ENCODE peak calls at places on chromosomes 16 and 17, in nine cellular contexts. M is skeletal muscle cell; D is BJ; L is psoas muscle; P is Karpas-422; U is activated CD4-positive, alpha-beta T cell treated with anti-CD3 and anti-CD28 coated beads, Interleukin-2, amount 50 U/mL, for 1 hour; C is AG08395; T is CD8-positive, alpha-beta T cell; A is amniotic epithelial cell. Z is an unnamed sample.

GRCh38 chr17:348692-349425 is 3.7 kb downstream of the RPH3AL start:
- DNase-seq in M (no peak), D (no peak), L (peak; percentile 82), P (no peak), U (no peak), C (no peak), T (no peak), A (peak; percentile 55), Z (no peak)

GRCh38 chr17:74186498-74186897 is 17.0 kb upstream of the RPL38 start:
- DNase-seq in M (no peak), D (no peak), L (no peak), P (no peak), U (no peak), C (no peak), T (no peak), A (no peak), Z (no peak)

GRCh38 chr17:41530062-41531048 is 2.2 kb upstream of the KRT19 start:
- DNase-seq in M (peak; percentile 31), D (peak; percentile 75), L (no peak), P (no peak), U (no peak), C (peak; percentile 78), T (no peak), A (peak; percentile 99), Z (peak; percentile 77)

GRCh38 chr17:44767493-44767892 is 8.7 kb downstream of the ADAM11 start:
- DNase-seq in M (no peak), D (no peak), L (no peak), P (no peak), U (no peak), C (no peak), T (no peak), A (no peak), Z (no peak)

GRCh38 chr16:81493755-81494433 is 49.3 kb downstream of the CMIP start:
- DNase-seq in M (peak; percentile 55), D (peak; percentile 69), L (peak; percentile 59), P (no peak), U (peak; percentile 18), C (peak; percentile 83), T (no peak), A (peak; percentile 58), Z (no peak)

GRCh38 chr16:84239910-84240309 is at the start of gene KCNG4:
- DNase-seq in M (no peak), D (no peak), L (no peak), P (no peak), U (no peak), C (no peak), T (no peak), A (no peak), Z (no peak)

GRCh38 chr16:17448640-17449638 is 21.8 kb downstream of the XYLT1 start:
- DNase-seq in M (no peak), D (no peak), L (peak; percentile 76), P (peak; percentile 73), U (peak; percentile 35), C (no peak), T (peak; percentile 60), A (no peak), Z (no peak)

GRCh38 chr17:7914771-7915610 is 1.1 kb downstream of the RNF227 start:
- DNase-seq in M (peak; percentile 27), D (no peak), L (no peak), P (peak; percentile 58), U (no peak), C (no peak), T (no peak), A (peak; percentile 61), Z (no peak)

GRCh38 chr17:80033840-80034239 is 1.8 kb downstream of the TBC1D16 start:
- DNase-seq in M (no peak), D (no peak), L (no peak), P (no peak), U (no peak), C (no peak), T (no peak), A (no peak), Z (no peak)

GRCh38 chr17:48636177-48637018 is 10.2 kb upstream of the HOXB9 start:
- DNase-seq in M (no peak), D (no peak), L (peak; percentile 80), P (peak; percentile 93), U (peak; percentile 68), C (peak; percentile 77), T (peak; percentile 70), A (peak; percentile 49), Z (no peak)

GRCh38 chr16:12340151-12340733 is 363.7 kb downstream of the SNX29 start:
- DNase-seq in M (no peak), D (peak; percentile 39), L (no peak), P (peak; percentile 65), U (peak; percentile 3), C (peak; percentile 89), T (no peak), A (peak; percentile 57), Z (no peak)

GRCh38 chr16:70481929-70482536 is 27.6 kb downstream of the FCSK start:
- DNase-seq in M (no peak), D (peak; percentile 9), L (no peak), P (no peak), U (no peak), C (peak; percentile 61), T (no peak), A (no peak), Z (peak; percentile 50)

GRCh38 chr17:7552621-7553051 is 3.8 kb downstream of the TNFSF12 start:
- DNase-seq in M (no peak), D (no peak), L (no peak), P (no peak), U (no peak), C (no peak), T (no peak), A (no peak), Z (no peak)

GRCh38 chr16:81374514-81374913 is 59.8 kb downstream of the GAN start:
- DNase-seq in M (no peak), D (no peak), L (no peak), P (no peak), U (no peak), C (no peak), T (no peak), A (no peak), Z (no peak)

GRCh38 chr17:76271669-76272540 is 6.8 kb downstream of the UBALD2 start:
- DNase-seq in M (no peak), D (no peak), L (peak; percentile 74), P (peak; percentile 73), U (peak; percentile 37), C (no peak), T (peak; percentile 70), A (no peak), Z (no peak)